ENCODE peak calls at places on chromosomes 13 and 19, in four cellular contexts. E is body of pancreas, H is endodermal cell, T is prostate gland. Y is an unnamed sample.

GRCh38 chr13:113786262-113786841 is 27.3 kb downstream of the TMEM255B start:
- DNase-seq in H (peak), T (no peak), E (no peak), Y (no peak)

GRCh38 chr13:23322353-23323336 is 110.9 kb downstream of the SACS start:
- DNase-seq in H (no peak), T (no peak), E (no peak), Y (no peak)

GRCh38 chr19:10419646-10420443 is 493 bp upstream of the PDE4A start:
- DNase-seq in E (no peak), T (no peak), H (peak), Y (no peak)

GRCh38 chr19:6249296-6249695 is 30.5 kb downstream of the MLLT1 start:
- DNase-seq in H (no peak), E (no peak), T (no peak), Y (no peak)

GRCh38 chr13:46097015-46097414 is 7.8 kb downstream of the CPB2 start:
- DNase-seq in H (no peak), T (no peak), E (peak), Y (no peak)

GRCh38 chr13:102293723-102294122 is 108.1 kb downstream of the FGF14 start:
- DNase-seq in H (no peak), E (no peak), T (no peak), Y (no peak)

GRCh38 chr19:42051166-42052115 is 18.6 kb downstream of the GRIK5 start:
- DNase-seq in E (no peak), T (no peak), H (no peak), Y (no peak)

GRCh38 chr19:50365434-50366306 is at the start of gene NAPSA:
- DNase-seq in T (no peak), H (no peak), E (no peak), Y (no peak)

GRCh38 chr19:35154535-35155406 is at the start of gene FXYD5:
- DNase-seq in T (no peak), H (peak), E (peak), Y (peak)

GRCh38 chr19:1102407-1103106 is 1.2 kb upstream of the GPX4 start:
- DNase-seq in E (peak), H (no peak), T (peak), Y (peak)

GRCh38 chr19:33906578-33907335 is 110.1 kb downstream of the KCTD15 start:
- DNase-seq in T (peak), H (peak), E (peak), Y (no peak)

GRCh38 chr19:2888739-2889224 is 11.9 kb upstream of the ZNF57 start:
- DNase-seq in E (peak), T (no peak), H (no peak), Y (no peak)

GRCh38 chr13:47170971-47171370 is 274.1 kb upstream of the HTR2A start:
- DNase-seq in E (no peak), H (no peak), T (no peak), Y (no peak)

GRCh38 chr19:48645652-48646191 is at the start of gene CA11:
- DNase-seq in T (no peak), E (no peak), H (peak), Y (no peak)

GRCh38 chr13:77506874-77507273 is 28.6 kb upstream of the SCEL start:
- DNase-seq in E (no peak), T (no peak), H (no peak), Y (no peak)

GRCh38 chr19:2176336-2176994 is 12.7 kb downstream of the DOT1L start:
- DNase-seq in E (no peak), H (no peak), T (peak), Y (peak)

GRCh38 chr13:74259641-74260040 is 125.4 kb upstream of the KLF12 start:
- DNase-seq in H (no peak), T (no peak), E (no peak), Y (no peak)

GRCh38 chr19:49133621-49134454 is 14.5 kb downstream of the PPFIA3 start:
- DNase-seq in E (peak), T (peak), H (peak), Y (peak)

GRCh38 chr19:36876993-36877938 is 26.6 kb downstream of the ZNF345 start:
- DNase-seq in E (no peak), T (no peak), H (no peak), Y (no peak)

GRCh38 chr13:94464771-94465170 is 14.7 kb downstream of the DCT start:
- DNase-seq in E (no peak), H (peak), T (no peak), Y (no peak)

GRCh38 chr19:5501907-5502306 is 46.7 kb downstream of the ZNRF4 start:
- DNase-seq in H (no peak), T (no peak), E (no peak), Y (no peak)

GRCh38 chr19:12676384-12676792 is 5.3 kb downstream of the DHPS start:
- DNase-seq in E (peak), H (peak), T (peak), Y (peak)

GRCh38 chr13:97892717-97893116 is 60.8 kb upstream of the IPO5 start:
- DNase-seq in T (no peak), H (no peak), E (no peak), Y (no peak)

GRCh38 chr13:42990991-42991891 is 800 bp downstream of the EPSTI1 start:
- DNase-seq in H (no peak), T (peak), E (no peak), Y (no peak)

GRCh38 chr13:42992585-42993122 is 613 bp upstream of the EPSTI1 start:
- DNase-seq in T (no peak), E (no peak), H (no peak), Y (no peak)

GRCh38 chr13:42986176-42986574 is 5.9 kb downstream of the EPSTI1 start:
- DNase-seq in H (no peak), T (no peak), E (no peak), Y (no peak)

GRCh38 chr13:42991892-42992584 is at the start of gene EPSTI1:
- DNase-seq in E (peak), T (peak), H (peak), Y (peak)

DNA sequence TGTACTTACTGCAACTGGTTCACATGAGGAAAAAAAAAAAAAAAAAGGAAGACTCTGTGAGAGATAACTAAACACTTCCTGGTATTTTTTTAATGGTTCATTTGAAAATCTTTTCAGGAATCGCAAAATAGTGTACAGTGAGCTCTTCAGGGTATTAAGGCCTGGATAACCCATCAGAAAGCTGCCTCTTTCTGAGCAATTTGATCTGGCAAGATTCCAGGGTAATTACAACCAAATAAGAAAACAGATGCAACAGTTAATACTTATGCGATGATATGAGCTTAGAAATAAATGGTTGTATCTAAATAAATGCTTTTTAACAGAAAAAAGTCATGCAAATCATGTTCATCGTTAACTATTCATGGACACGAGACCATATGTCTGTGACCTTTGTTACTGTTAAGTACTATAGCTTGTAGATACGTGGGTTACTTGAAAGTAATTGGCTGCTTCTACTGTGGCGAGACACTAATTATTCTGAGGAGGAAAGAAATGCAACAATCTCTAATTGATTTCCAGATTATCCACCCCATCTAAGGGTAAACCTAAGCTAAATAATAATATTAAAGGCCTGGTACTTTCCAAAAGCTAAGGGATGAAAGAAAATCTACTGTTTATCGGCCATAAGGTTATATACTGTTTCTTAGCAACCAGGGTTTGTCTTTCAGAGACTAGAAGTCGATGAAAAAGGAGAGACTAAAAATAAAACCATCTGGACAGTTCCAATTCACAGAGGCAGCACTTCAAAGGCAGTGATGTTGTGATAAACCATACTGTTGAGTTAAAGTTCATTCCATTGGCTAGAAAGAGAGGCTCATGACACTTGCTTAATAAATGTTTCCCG is 1.7 kb downstream of the EPSTI1 start:
- DNase-seq in H (no peak), E (no peak), T (no peak), Y (no peak)
- H3K4me3 ChIP-seq in H (peak), E (no peak), T (no peak), Y (no peak)

GRCh38 chr19:47447470-47448359 is 24.0 kb downstream of the SLC8A2 start:
- DNase-seq in H (peak), E (peak), T (no peak), Y (peak)
- H3K4me3 ChIP-seq in H (peak), E (no peak), T (no peak), Y (no peak)

DNA sequence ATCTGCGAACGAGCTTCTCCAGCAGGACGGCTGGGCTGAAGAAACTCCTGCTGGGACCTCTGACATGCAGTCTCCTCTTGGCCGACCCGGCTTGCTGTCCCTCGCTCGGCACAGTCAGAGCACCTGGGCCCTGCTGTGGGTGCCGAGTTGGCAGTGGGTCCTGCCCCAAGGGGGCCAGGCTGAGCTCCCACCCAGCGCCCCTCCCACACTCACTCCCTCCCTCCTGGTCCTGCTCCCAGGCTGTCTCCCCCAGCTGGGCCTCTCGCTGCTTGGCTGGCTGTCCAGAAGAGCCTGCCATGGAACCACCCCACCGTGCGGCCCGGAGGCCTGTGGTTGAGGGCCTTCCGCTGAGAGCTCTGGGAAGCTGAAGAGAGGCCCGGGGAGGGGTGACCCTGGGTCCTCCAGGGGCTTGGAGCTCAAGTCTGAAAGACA is 6.0 kb downstream of the AKT2 start:
- DNase-seq in E (peak), T (no peak), H (no peak), Y (no peak)
- H3K4me3 ChIP-seq in E (no peak), T (no peak), H (no peak), Y (no peak)

DNA sequence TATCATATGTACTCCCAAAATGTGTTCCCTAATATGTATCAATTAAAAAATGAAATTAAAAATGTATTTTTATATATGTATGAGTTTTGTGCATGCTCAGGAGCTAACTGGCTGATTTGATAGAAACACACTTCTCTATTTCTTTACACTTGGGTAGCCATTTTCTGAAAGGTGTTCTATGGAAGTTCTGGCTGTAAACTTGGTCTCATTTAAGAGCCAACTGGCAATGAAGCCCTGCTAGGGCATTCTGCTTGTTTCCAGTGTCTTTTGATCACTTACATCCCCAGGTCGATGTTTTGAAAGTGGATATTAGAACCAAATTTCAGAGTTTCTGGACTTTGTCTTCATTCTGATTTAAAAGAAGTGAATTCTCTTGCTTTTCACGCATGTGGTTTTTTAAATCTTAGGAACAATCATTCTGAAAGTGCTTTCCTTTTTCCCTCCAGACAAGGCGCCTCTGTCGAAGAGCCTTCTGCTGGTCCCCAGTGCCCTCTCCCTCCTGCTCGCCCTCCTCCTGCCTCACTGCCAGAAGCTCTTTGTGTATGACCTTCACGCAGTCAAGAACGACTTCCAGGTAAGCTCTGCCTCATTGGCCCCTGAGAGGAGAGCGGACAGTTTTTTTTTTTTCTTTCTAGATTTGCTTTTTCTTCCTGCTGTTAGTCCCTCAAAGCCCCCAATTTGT is 20.1 kb downstream of the GPR18 start:
- DNase-seq in E (no peak), H (no peak), T (no peak), Y (no peak)
- H3K4me3 ChIP-seq in E (no peak), H (no peak), T (no peak), Y (no peak)

GRCh38 chr13:30731658-30732390 is 3.5 kb upstream of the ALOX5AP start:
- DNase-seq in T (no peak), H (no peak), E (no peak), Y (no peak)
- H3K4me3 ChIP-seq in T (no peak), H (no peak), E (no peak), Y (no peak)

DNA sequence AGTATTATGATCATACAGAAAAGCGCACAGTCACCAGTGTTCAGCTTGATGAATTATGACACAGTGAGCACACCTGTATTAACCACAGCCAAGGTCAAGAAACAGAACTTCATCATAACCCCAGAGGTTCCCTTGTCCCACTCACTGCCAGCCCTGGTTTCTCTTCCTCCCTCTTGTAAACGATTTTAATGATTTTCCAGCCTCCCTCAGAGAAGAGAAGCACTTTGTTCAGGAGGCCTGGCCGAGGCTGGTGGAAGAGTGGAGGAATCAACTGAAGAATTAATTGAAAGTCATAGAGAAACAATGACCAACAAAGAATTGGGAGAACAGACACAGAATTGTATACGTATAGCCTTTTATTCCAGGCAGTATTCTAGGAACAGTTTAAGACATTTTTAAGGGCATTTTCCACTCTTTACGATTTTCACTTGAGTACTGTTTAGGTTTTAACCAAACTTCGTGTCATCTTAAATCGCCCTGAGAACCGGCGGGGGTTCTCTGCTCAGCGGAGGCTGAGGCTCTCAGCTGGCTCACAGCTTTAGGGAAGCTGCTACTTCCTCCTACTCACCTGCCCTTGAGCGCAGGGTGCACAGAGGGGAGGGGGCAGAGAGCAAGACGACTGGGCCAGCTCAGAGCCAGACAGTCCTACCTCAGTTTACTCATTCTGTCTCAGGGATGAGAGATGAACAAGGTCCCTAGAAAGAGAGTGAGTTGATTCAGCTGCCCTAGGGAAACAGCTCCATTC is 108.6 kb downstream of the AKAP11 start:
- DNase-seq in T (no peak), H (no peak), E (no peak), Y (no peak)
- H3K4me3 ChIP-seq in T (no peak), H (no peak), E (no peak), Y (no peak)

DNA sequence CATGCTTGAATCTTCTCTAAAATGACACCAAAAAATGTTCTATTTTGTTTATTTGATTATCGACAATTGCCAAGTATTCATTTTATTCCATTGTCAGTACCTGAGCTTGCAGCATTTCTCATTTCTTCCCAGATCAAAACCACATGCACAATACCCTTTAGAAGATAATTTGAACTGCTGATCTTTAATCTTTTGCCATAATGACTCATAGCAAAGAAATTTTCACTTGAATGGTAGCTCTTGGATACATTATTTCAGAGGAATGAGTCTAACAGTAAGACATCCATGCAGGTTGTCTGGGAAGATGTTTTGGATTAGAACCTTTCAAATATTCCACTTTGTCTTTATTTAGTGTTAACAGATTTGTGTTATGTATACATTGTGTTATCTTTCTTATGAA is 42.0 kb upstream of the RXFP2 start:
- DNase-seq in E (no peak), T (no peak), H (no peak), Y (no peak)
- H3K4me3 ChIP-seq in E (no peak), T (no peak), H (no peak), Y (no peak)

GRCh38 chr19:53158119-53158656 is 665 bp downstream of the ZNF347 start:
- DNase-seq in E (peak), T (peak), H (peak), Y (peak)
- H3K4me3 ChIP-seq in E (peak), T (peak), H (peak), Y (peak)

Y was measured in lung.